ENCODE peak calls at places on chromosome 1, in seven cellular contexts. X, N, F, J, D, T and Q are unnamed samples.

GRCh38 chr1:156833598-156833997 is 16.9 kb upstream of the SH2D2A start:
- DNase-seq in N (no peak), T (no peak), J (no peak), D (peak), F (no peak), X (no peak), Q (no peak)

GRCh38 chr1:192877283-192877886 is 68.5 kb downstream of the RGS2 start:
- DNase-seq in T (peak), N (no peak), D (no peak), J (peak), X (no peak), F (no peak), Q (no peak)

GRCh38 chr1:143665606-143666005 is 306.2 kb downstream of the FAM72C start:
- DNase-seq in N (no peak), T (peak), X (no peak), D (no peak), F (no peak), J (peak), Q (no peak)

GRCh38 chr1:185824106-185824505 is 89.9 kb downstream of the HMCN1 start:
- DNase-seq in X (no peak), F (no peak), N (no peak), D (no peak), J (no peak), T (no peak), Q (no peak)

GRCh38 chr1:93569479-93569878 is 112.2 kb downstream of the BCAR3 start:
- DNase-seq in X (no peak), T (no peak), J (no peak), D (no peak), F (no peak), N (no peak), Q (no peak)

GRCh38 chr1:101191049-101191448 is 45.8 kb upstream of the S1PR1 start:
- DNase-seq in D (no peak), T (peak), X (no peak), J (peak), F (no peak), N (no peak), Q (no peak)

GRCh38 chr1:35223109-35223630 is 30.2 kb upstream of the SFPQ start:
- DNase-seq in J (no peak), D (no peak), F (no peak), N (no peak), X (no peak), T (no peak), Q (no peak)

GRCh38 chr1:20404466-20404865 is 81.5 kb downstream of the CAMK2N1 start:
- DNase-seq in N (no peak), J (no peak), D (no peak), X (no peak), F (no peak), T (no peak), Q (no peak)

GRCh38 chr1:214422137-214422671 is 129.2 kb downstream of the PTPN14 start:
- DNase-seq in J (no peak), N (no peak), F (peak), T (no peak), X (no peak), D (no peak), Q (no peak)

GRCh38 chr1:55052221-55053142 is 13.1 kb downstream of the PCSK9 start:
- DNase-seq in N (no peak), T (no peak), F (no peak), D (no peak), X (no peak), J (no peak), Q (peak)

GRCh38 chr1:206803221-206803730 is 31.0 kb upstream of the IL10 start:
- DNase-seq in N (no peak), D (no peak), F (no peak), J (no peak), T (no peak), X (no peak), Q (no peak)